ENCODE peak calls at places on chromosomes 13 and 19, in six cellular contexts. One of them, this sample, is unnamed.

GRCh38 chr13:114259974-114260373 is 21.4 kb upstream of the UPF3A start:
- DNase-seq in AG09319: no peak
- DNase-seq in activated T-helper 1 cell treated with anti-CD3 and anti-CD28 coated beads, Interleukin-12 subunit alpha, Interleukin-12 subunit beta, Interleukin-2, Interleukin-4 antibody, amounts not matched to agents 30 ng/mL and 10 ng/mL and 1 ng/mL, durations not matched to agents 14 hours and 24 hours and 36 hours: no peak
- DNase-seq in stromal cell of bone marrow: no peak
- DNase-seq in GM10248: no peak
- DNase-seq in IMR-90: no peak
- DNase-seq in this sample: no peak

GRCh38 chr13:36850790-36851438 is 31.9 kb downstream of the RFXAP start:
- DNase-seq in GM10248: no peak
- DNase-seq in AG09319: no peak
- DNase-seq in IMR-90: no peak
- DNase-seq in activated T-helper 1 cell treated with anti-CD3 and anti-CD28 coated beads, Interleukin-12 subunit alpha, Interleukin-12 subunit beta, Interleukin-2, Interleukin-4 antibody, amounts not matched to agents 30 ng/mL and 10 ng/mL and 1 ng/mL, durations not matched to agents 14 hours and 24 hours and 36 hours: no peak
- DNase-seq in stromal cell of bone marrow: no peak
- DNase-seq in this sample: peak

GRCh38 chr13:114129649-114130062 is 2.8 kb downstream of the RASA3 start:
- DNase-seq in IMR-90: no peak
- DNase-seq in stromal cell of bone marrow: no peak
- DNase-seq in GM10248: no peak
- DNase-seq in activated T-helper 1 cell treated with anti-CD3 and anti-CD28 coated beads, Interleukin-12 subunit alpha, Interleukin-12 subunit beta, Interleukin-2, Interleukin-4 antibody, amounts not matched to agents 30 ng/mL and 10 ng/mL and 1 ng/mL, durations not matched to agents 14 hours and 24 hours and 36 hours: no peak
- DNase-seq in AG09319: no peak
- DNase-seq in this sample: no peak

GRCh38 chr13:34469212-34469983 is 472.7 kb upstream of the NBEA start:
- DNase-seq in AG09319: no peak
- DNase-seq in stromal cell of bone marrow: no peak
- DNase-seq in GM10248: no peak
- DNase-seq in activated T-helper 1 cell treated with anti-CD3 and anti-CD28 coated beads, Interleukin-12 subunit alpha, Interleukin-12 subunit beta, Interleukin-2, Interleukin-4 antibody, amounts not matched to agents 30 ng/mL and 10 ng/mL and 1 ng/mL, durations not matched to agents 14 hours and 24 hours and 36 hours: no peak
- DNase-seq in IMR-90: no peak
- DNase-seq in this sample: no peak

GRCh38 chr13:62119739-62120700 is 704.4 kb upstream of the PCDH20 start:
- DNase-seq in stromal cell of bone marrow: no peak
- DNase-seq in activated T-helper 1 cell treated with anti-CD3 and anti-CD28 coated beads, Interleukin-12 subunit alpha, Interleukin-12 subunit beta, Interleukin-2, Interleukin-4 antibody, amounts not matched to agents 30 ng/mL and 10 ng/mL and 1 ng/mL, durations not matched to agents 14 hours and 24 hours and 36 hours: no peak
- DNase-seq in GM10248: peak
- DNase-seq in IMR-90: peak
- DNase-seq in AG09319: no peak
- DNase-seq in this sample: no peak

GRCh38 chr19:5395541-5395940 is 54.9 kb upstream of the PTPRS start:
- DNase-seq in stromal cell of bone marrow: no peak
- DNase-seq in activated T-helper 1 cell treated with anti-CD3 and anti-CD28 coated beads, Interleukin-12 subunit alpha, Interleukin-12 subunit beta, Interleukin-2, Interleukin-4 antibody, amounts not matched to agents 30 ng/mL and 10 ng/mL and 1 ng/mL, durations not matched to agents 14 hours and 24 hours and 36 hours: no peak
- DNase-seq in AG09319: no peak
- DNase-seq in GM10248: no peak
- DNase-seq in IMR-90: no peak
- DNase-seq in this sample: no peak

GRCh38 chr13:51971520-51972426 is 39.5 kb downstream of the ATP7B start:
- DNase-seq in AG09319: no peak
- DNase-seq in stromal cell of bone marrow: no peak
- DNase-seq in GM10248: no peak
- DNase-seq in activated T-helper 1 cell treated with anti-CD3 and anti-CD28 coated beads, Interleukin-12 subunit alpha, Interleukin-12 subunit beta, Interleukin-2, Interleukin-4 antibody, amounts not matched to agents 30 ng/mL and 10 ng/mL and 1 ng/mL, durations not matched to agents 14 hours and 24 hours and 36 hours: no peak
- DNase-seq in IMR-90: no peak
- DNase-seq in this sample: no peak

GRCh38 chr13:40564342-40564997 is 102.0 kb downstream of the FOXO1 start:
- DNase-seq in IMR-90: no peak
- DNase-seq in activated T-helper 1 cell treated with anti-CD3 and anti-CD28 coated beads, Interleukin-12 subunit alpha, Interleukin-12 subunit beta, Interleukin-2, Interleukin-4 antibody, amounts not matched to agents 30 ng/mL and 10 ng/mL and 1 ng/mL, durations not matched to agents 14 hours and 24 hours and 36 hours: no peak
- DNase-seq in AG09319: no peak
- DNase-seq in stromal cell of bone marrow: no peak
- DNase-seq in GM10248: peak
- DNase-seq in this sample: no peak

GRCh38 chr13:95716231-95716630 is 39.3 kb downstream of the DNAJC3 start:
- DNase-seq in GM10248: no peak
- DNase-seq in IMR-90: no peak
- DNase-seq in AG09319: no peak
- DNase-seq in activated T-helper 1 cell treated with anti-CD3 and anti-CD28 coated beads, Interleukin-12 subunit alpha, Interleukin-12 subunit beta, Interleukin-2, Interleukin-4 antibody, amounts not matched to agents 30 ng/mL and 10 ng/mL and 1 ng/mL, durations not matched to agents 14 hours and 24 hours and 36 hours: no peak
- DNase-seq in stromal cell of bone marrow: no peak
- DNase-seq in this sample: no peak

GRCh38 chr19:35254341-35255297 is 5.8 kb downstream of the LSR start:
- DNase-seq in IMR-90: no peak
- DNase-seq in AG09319: no peak
- DNase-seq in GM10248: no peak
- DNase-seq in stromal cell of bone marrow: no peak
- DNase-seq in activated T-helper 1 cell treated with anti-CD3 and anti-CD28 coated beads, Interleukin-12 subunit alpha, Interleukin-12 subunit beta, Interleukin-2, Interleukin-4 antibody, amounts not matched to agents 30 ng/mL and 10 ng/mL and 1 ng/mL, durations not matched to agents 14 hours and 24 hours and 36 hours: no peak
- DNase-seq in this sample: no peak

GRCh38 chr19:47675271-47675670 is 38.0 kb upstream of the EHD2 start:
- DNase-seq in GM10248: no peak
- DNase-seq in AG09319: no peak
- DNase-seq in activated T-helper 1 cell treated with anti-CD3 and anti-CD28 coated beads, Interleukin-12 subunit alpha, Interleukin-12 subunit beta, Interleukin-2, Interleukin-4 antibody, amounts not matched to agents 30 ng/mL and 10 ng/mL and 1 ng/mL, durations not matched to agents 14 hours and 24 hours and 36 hours: no peak
- DNase-seq in IMR-90: no peak
- DNase-seq in stromal cell of bone marrow: no peak
- DNase-seq in this sample: no peak

GRCh38 chr19:4267101-4267900 is 11.8 kb upstream of the SHD start:
- DNase-seq in AG09319: no peak
- DNase-seq in IMR-90: peak
- DNase-seq in activated T-helper 1 cell treated with anti-CD3 and anti-CD28 coated beads, Interleukin-12 subunit alpha, Interleukin-12 subunit beta, Interleukin-2, Interleukin-4 antibody, amounts not matched to agents 30 ng/mL and 10 ng/mL and 1 ng/mL, durations not matched to agents 14 hours and 24 hours and 36 hours: peak
- DNase-seq in GM10248: peak
- DNase-seq in stromal cell of bone marrow: no peak
- DNase-seq in this sample: peak

GRCh38 chr13:36819811-36820140 is 754 bp downstream of the RFXAP start:
- DNase-seq in activated T-helper 1 cell treated with anti-CD3 and anti-CD28 coated beads, Interleukin-12 subunit alpha, Interleukin-12 subunit beta, Interleukin-2, Interleukin-4 antibody, amounts not matched to agents 30 ng/mL and 10 ng/mL and 1 ng/mL, durations not matched to agents 14 hours and 24 hours and 36 hours: peak
- DNase-seq in IMR-90: peak
- DNase-seq in AG09319: no peak
- DNase-seq in GM10248: peak
- DNase-seq in stromal cell of bone marrow: no peak
- DNase-seq in this sample: no peak

GRCh38 chr19:11843741-11844140 is 4.8 kb upstream of the ZNF439 start:
- DNase-seq in GM10248: no peak
- DNase-seq in stromal cell of bone marrow: no peak
- DNase-seq in activated T-helper 1 cell treated with anti-CD3 and anti-CD28 coated beads, Interleukin-12 subunit alpha, Interleukin-12 subunit beta, Interleukin-2, Interleukin-4 antibody, amounts not matched to agents 30 ng/mL and 10 ng/mL and 1 ng/mL, durations not matched to agents 14 hours and 24 hours and 36 hours: no peak
- DNase-seq in IMR-90: no peak
- DNase-seq in AG09319: no peak
- DNase-seq in this sample: no peak

GRCh38 chr19:45049073-45049736 is 10.4 kb downstream of the CLASRP start:
- DNase-seq in AG09319: no peak
- DNase-seq in GM10248: no peak
- DNase-seq in stromal cell of bone marrow: no peak
- DNase-seq in activated T-helper 1 cell treated with anti-CD3 and anti-CD28 coated beads, Interleukin-12 subunit alpha, Interleukin-12 subunit beta, Interleukin-2, Interleukin-4 antibody, amounts not matched to agents 30 ng/mL and 10 ng/mL and 1 ng/mL, durations not matched to agents 14 hours and 24 hours and 36 hours: no peak
- DNase-seq in IMR-90: no peak
- DNase-seq in this sample: no peak

GRCh38 chr19:48896191-48896720 is 2.3 kb downstream of the TULP2 start:
- DNase-seq in AG09319: no peak
- DNase-seq in GM10248: peak
- DNase-seq in stromal cell of bone marrow: no peak
- DNase-seq in IMR-90: no peak
- DNase-seq in activated T-helper 1 cell treated with anti-CD3 and anti-CD28 coated beads, Interleukin-12 subunit alpha, Interleukin-12 subunit beta, Interleukin-2, Interleukin-4 antibody, amounts not matched to agents 30 ng/mL and 10 ng/mL and 1 ng/mL, durations not matched to agents 14 hours and 24 hours and 36 hours: no peak
- DNase-seq in this sample: no peak

GRCh38 chr19:40033989-40034560 is 22.0 kb downstream of the ZNF780B start:
- DNase-seq in stromal cell of bone marrow: no peak
- DNase-seq in GM10248: no peak
- DNase-seq in IMR-90: no peak
- DNase-seq in AG09319: no peak
- DNase-seq in activated T-helper 1 cell treated with anti-CD3 and anti-CD28 coated beads, Interleukin-12 subunit alpha, Interleukin-12 subunit beta, Interleukin-2, Interleukin-4 antibody, amounts not matched to agents 30 ng/mL and 10 ng/mL and 1 ng/mL, durations not matched to agents 14 hours and 24 hours and 36 hours: no peak
- DNase-seq in this sample: no peak

GRCh38 chr13:111630411-111630810 is 310.0 kb downstream of the TEX29 start:
- DNase-seq in GM10248: no peak
- DNase-seq in stromal cell of bone marrow: no peak
- DNase-seq in AG09319: no peak
- DNase-seq in IMR-90: no peak
- DNase-seq in activated T-helper 1 cell treated with anti-CD3 and anti-CD28 coated beads, Interleukin-12 subunit alpha, Interleukin-12 subunit beta, Interleukin-2, Interleukin-4 antibody, amounts not matched to agents 30 ng/mL and 10 ng/mL and 1 ng/mL, durations not matched to agents 14 hours and 24 hours and 36 hours: no peak
- DNase-seq in this sample: no peak

GRCh38 chr19:30387311-30388115 is 15.3 kb downstream of the ZNF536 start:
- DNase-seq in IMR-90: no peak
- DNase-seq in activated T-helper 1 cell treated with anti-CD3 and anti-CD28 coated beads, Interleukin-12 subunit alpha, Interleukin-12 subunit beta, Interleukin-2, Interleukin-4 antibody, amounts not matched to agents 30 ng/mL and 10 ng/mL and 1 ng/mL, durations not matched to agents 14 hours and 24 hours and 36 hours: no peak
- DNase-seq in GM10248: no peak
- DNase-seq in stromal cell of bone marrow: no peak
- DNase-seq in AG09319: no peak
- DNase-seq in this sample: no peak

GRCh38 chr19:35155441-35155840 is 906 bp downstream of the FXYD5 start:
- DNase-seq in IMR-90: no peak
- DNase-seq in activated T-helper 1 cell treated with anti-CD3 and anti-CD28 coated beads, Interleukin-12 subunit alpha, Interleukin-12 subunit beta, Interleukin-2, Interleukin-4 antibody, amounts not matched to agents 30 ng/mL and 10 ng/mL and 1 ng/mL, durations not matched to agents 14 hours and 24 hours and 36 hours: no peak
- DNase-seq in stromal cell of bone marrow: no peak
- DNase-seq in AG09319: no peak
- DNase-seq in GM10248: peak
- DNase-seq in this sample: no peak

GRCh38 chr13:112247471-112248405 is 128.4 kb upstream of the SPACA7 start:
- DNase-seq in activated T-helper 1 cell treated with anti-CD3 and anti-CD28 coated beads, Interleukin-12 subunit alpha, Interleukin-12 subunit beta, Interleukin-2, Interleukin-4 antibody, amounts not matched to agents 30 ng/mL and 10 ng/mL and 1 ng/mL, durations not matched to agents 14 hours and 24 hours and 36 hours: no peak
- DNase-seq in GM10248: no peak
- DNase-seq in IMR-90: no peak
- DNase-seq in AG09319: no peak
- DNase-seq in stromal cell of bone marrow: no peak
- DNase-seq in this sample: no peak

GRCh38 chr19:3480383-3481091 is at the start of gene SMIM24:
- DNase-seq in stromal cell of bone marrow: no peak
- DNase-seq in GM10248: no peak
- DNase-seq in AG09319: no peak
- DNase-seq in IMR-90: no peak
- DNase-seq in activated T-helper 1 cell treated with anti-CD3 and anti-CD28 coated beads, Interleukin-12 subunit alpha, Interleukin-12 subunit beta, Interleukin-2, Interleukin-4 antibody, amounts not matched to agents 30 ng/mL and 10 ng/mL and 1 ng/mL, durations not matched to agents 14 hours and 24 hours and 36 hours: no peak
- DNase-seq in this sample: no peak

GRCh38 chr13:27147530-27148170 is 24.0 kb downstream of the USP12 start:
- DNase-seq in GM10248: peak
- DNase-seq in AG09319: no peak
- DNase-seq in IMR-90: peak
- DNase-seq in stromal cell of bone marrow: no peak
- DNase-seq in activated T-helper 1 cell treated with anti-CD3 and anti-CD28 coated beads, Interleukin-12 subunit alpha, Interleukin-12 subunit beta, Interleukin-2, Interleukin-4 antibody, amounts not matched to agents 30 ng/mL and 10 ng/mL and 1 ng/mL, durations not matched to agents 14 hours and 24 hours and 36 hours: no peak
- DNase-seq in this sample: no peak